ENCODE peak calls at places on chromosomes 13 and 19, in eight cellular contexts. W is activated CD8-positive, alpha-beta memory T cell treated with anti-CD3 and anti-CD28 coated beads for 1 hour; Y is spleen; C is lung microvascular endothelial cell; P is endothelial cell; M is body of pancreas; I is uterus; E is NCI-H1092 treated with DMSO at 0.1 percent for 48 hours. G is an unnamed sample.

GRCh38 chr13:109672545-109672944 is 113.8 kb downstream of the IRS2 start:
- DNase-seq in W (no peak), Y (no peak), C (no peak), P (no peak), M (no peak), I (no peak), E (no peak), G (no peak)

GRCh38 chr19:9720541-9720940 is 45.6 kb upstream of the ZNF562 start:
- DNase-seq in W (no peak), Y (no peak), C (no peak), P (no peak), M (no peak), I (no peak), E (no peak), G (no peak)

GRCh38 chr13:111897178-111897845 is 169.6 kb upstream of the SOX1 start:
- DNase-seq in W (no peak), Y (no peak), C (no peak), P (no peak), M (peak), I (no peak), E (no peak), G (peak)

GRCh38 chr19:41821003-41821735 is 23.3 kb downstream of the LYPD4 start:
- DNase-seq in W (peak), Y (peak), C (peak), P (peak), M (peak), I (no peak), E (peak), G (no peak)

GRCh38 chr13:94382960-94383359 is 96.5 kb downstream of the DCT start:
- DNase-seq in W (no peak), Y (no peak), C (no peak), P (no peak), M (no peak), I (no peak), E (no peak), G (no peak)

GRCh38 chr13:93248627-93249047 is 22.0 kb downstream of the GPC6 start:
- DNase-seq in W (no peak), Y (no peak), C (no peak), P (peak), M (peak), I (no peak), E (peak), G (no peak)

GRCh38 chr13:26575244-26575643 is 17.8 kb downstream of the WASF3 start:
- DNase-seq in W (no peak), Y (no peak), C (no peak), P (no peak), M (no peak), I (no peak), E (no peak), G (no peak)

GRCh38 chr13:24911135-24911524 is 147.2 kb downstream of the RNF17 start:
- DNase-seq in W (no peak), Y (no peak), C (peak), P (no peak), M (no peak), I (no peak), E (no peak), G (no peak)

GRCh38 chr13:66305960-66306617 is 924.0 kb downstream of the PCDH9 start:
- DNase-seq in W (no peak), Y (no peak), C (no peak), P (no peak), M (no peak), I (no peak), E (no peak), G (no peak)

GRCh38 chr13:99414048-99414995 is 87.0 kb upstream of the TM9SF2 start:
- DNase-seq in W (no peak), Y (no peak), C (no peak), P (no peak), M (no peak), I (no peak), E (no peak), G (peak)

GRCh38 chr19:56765107-56765506 is 75.4 kb downstream of the PEG3 start:
- DNase-seq in W (no peak), Y (peak), C (no peak), P (no peak), M (peak), I (peak), E (no peak), G (no peak)

G was measured in lower leg skin.